ENCODE peak calls at places on chromosomes 16 and 17, in ten cellular contexts. One of them, this sample, is unnamed.

GRCh38 chr17:80986816-80987480 is 4.7 kb upstream of the CHMP6 start:
- DNase-seq in prostate gland: no peak
- DNase-seq in astrocyte of the cerebellum: no peak
- DNase-seq in fibroblast of pulmonary artery: no peak
- DNase-seq in GM13977: no peak
- DNase-seq in AG04450: no peak
- DNase-seq in B cell: no peak
- DNase-seq in neural progenitor cell: no peak
- DNase-seq in fibroblast of mammary gland: no peak
- DNase-seq in adrenal gland: peak; percentile 24
- DNase-seq in this sample: no peak

GRCh38 chr17:57296231-57296630 is 39.9 kb downstream of the MSI2 start:
- DNase-seq in AG04450: no peak
- DNase-seq in prostate gland: no peak
- DNase-seq in astrocyte of the cerebellum: no peak
- DNase-seq in GM13977: no peak
- DNase-seq in adrenal gland: no peak
- DNase-seq in neural progenitor cell: no peak
- DNase-seq in B cell: no peak
- DNase-seq in fibroblast of pulmonary artery: no peak
- DNase-seq in fibroblast of mammary gland: no peak
- DNase-seq in this sample: no peak

GRCh38 chr17:40106760-40107265 is 6.4 kb upstream of the NR1D1 start:
- DNase-seq in AG04450: no peak
- DNase-seq in fibroblast of mammary gland: no peak
- DNase-seq in astrocyte of the cerebellum: no peak
- DNase-seq in neural progenitor cell: peak; percentile 44
- DNase-seq in GM13977: no peak
- DNase-seq in B cell: no peak
- DNase-seq in adrenal gland: no peak
- DNase-seq in prostate gland: no peak
- DNase-seq in fibroblast of pulmonary artery: peak; percentile 31
- DNase-seq in this sample: no peak

GRCh38 chr17:18362509-18363020 is 785 bp downstream of the SHMT1 start:
- DNase-seq in B cell: peak; percentile 41
- DNase-seq in astrocyte of the cerebellum: peak; percentile 13
- DNase-seq in neural progenitor cell: peak; percentile 55
- DNase-seq in AG04450: no peak
- DNase-seq in GM13977: no peak
- DNase-seq in adrenal gland: peak; percentile 67
- DNase-seq in fibroblast of mammary gland: peak; percentile 58
- DNase-seq in prostate gland: peak; percentile 33
- DNase-seq in fibroblast of pulmonary artery: peak; percentile 11
- DNase-seq in this sample: no peak

GRCh38 chr16:3509470-3509928 is 8.7 kb downstream of the CLUAP1 start:
- DNase-seq in adrenal gland: no peak
- DNase-seq in astrocyte of the cerebellum: peak; percentile 15
- DNase-seq in AG04450: no peak
- DNase-seq in GM13977: no peak
- DNase-seq in neural progenitor cell: no peak
- DNase-seq in fibroblast of mammary gland: no peak
- DNase-seq in B cell: no peak
- DNase-seq in fibroblast of pulmonary artery: no peak
- DNase-seq in prostate gland: no peak
- DNase-seq in this sample: no peak

GRCh38 chr17:61155590-61156181 is 244.0 kb upstream of the TBX2 start:
- DNase-seq in fibroblast of pulmonary artery: no peak
- DNase-seq in B cell: no peak
- DNase-seq in adrenal gland: no peak
- DNase-seq in GM13977: no peak
- DNase-seq in neural progenitor cell: no peak
- DNase-seq in astrocyte of the cerebellum: no peak
- DNase-seq in prostate gland: no peak
- DNase-seq in fibroblast of mammary gland: no peak
- DNase-seq in AG04450: no peak
- DNase-seq in this sample: no peak

GRCh38 chr17:46878055-46878454 is 26.7 kb downstream of the WNT9B start:
- DNase-seq in GM13977: no peak
- DNase-seq in fibroblast of pulmonary artery: no peak
- DNase-seq in B cell: no peak
- DNase-seq in AG04450: no peak
- DNase-seq in adrenal gland: peak; percentile 49
- DNase-seq in prostate gland: no peak
- DNase-seq in neural progenitor cell: no peak
- DNase-seq in astrocyte of the cerebellum: no peak
- DNase-seq in fibroblast of mammary gland: no peak
- DNase-seq in this sample: no peak

GRCh38 chr16:49483651-49484451 is 110.2 kb downstream of the C16orf78 start:
- DNase-seq in neural progenitor cell: no peak
- DNase-seq in GM13977: no peak
- DNase-seq in adrenal gland: no peak
- DNase-seq in astrocyte of the cerebellum: no peak
- DNase-seq in fibroblast of mammary gland: no peak
- DNase-seq in fibroblast of pulmonary artery: no peak
- DNase-seq in AG04450: no peak
- DNase-seq in prostate gland: no peak
- DNase-seq in B cell: no peak
- DNase-seq in this sample: no peak

DNA sequence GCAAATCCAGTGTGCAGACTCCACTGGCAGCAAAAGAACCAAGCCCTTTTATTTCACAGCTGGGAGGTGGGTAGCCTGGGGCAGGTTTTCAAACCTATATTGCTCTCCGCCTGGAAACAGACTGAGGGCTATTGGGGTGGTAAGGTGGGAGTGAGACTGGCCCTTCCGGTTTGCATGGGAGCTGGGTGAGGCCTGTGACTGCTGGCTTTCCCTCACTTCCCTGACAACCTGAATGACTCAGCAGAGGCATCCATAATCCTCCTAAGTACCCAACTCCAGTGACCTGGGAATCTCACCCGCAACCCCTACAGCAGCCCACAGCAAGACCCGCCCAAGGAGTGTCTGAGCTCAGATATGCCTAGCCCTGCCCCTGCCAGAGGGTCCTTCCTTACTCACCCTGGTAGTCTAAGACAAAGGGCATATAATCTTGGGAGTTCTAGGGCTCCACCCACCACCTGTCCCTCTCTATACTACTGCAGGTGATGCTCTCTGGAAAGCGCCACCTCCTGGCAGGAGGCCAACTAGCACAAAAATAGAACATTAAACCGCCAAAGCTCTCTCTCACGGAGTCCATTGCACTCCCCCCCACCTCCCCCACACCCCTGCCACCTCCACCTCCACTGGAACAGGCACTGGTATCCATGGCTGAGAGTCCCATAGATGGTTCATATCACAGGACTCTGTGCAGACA is 602.0 kb upstream of the C16orf82 start:
- DNase-seq in astrocyte of the cerebellum: no peak
- DNase-seq in prostate gland: no peak
- DNase-seq in fibroblast of mammary gland: no peak
- DNase-seq in GM13977: no peak
- DNase-seq in B cell: no peak
- DNase-seq in fibroblast of pulmonary artery: no peak
- DNase-seq in adrenal gland: no peak
- DNase-seq in neural progenitor cell: no peak
- DNase-seq in AG04450: no peak
- DNase-seq in this sample: no peak
- TF ChIP-seq CTCF in astrocyte of the cerebellum: no peak
- TF ChIP-seq CTCF in prostate gland: no peak
- TF ChIP-seq CTCF in fibroblast of mammary gland: no peak
- TF ChIP-seq CTCF in GM13977: no peak
- TF ChIP-seq CTCF in B cell: no peak
- TF ChIP-seq CTCF in fibroblast of pulmonary artery: no peak
- TF ChIP-seq CTCF in adrenal gland: no peak
- TF ChIP-seq CTCF in neural progenitor cell: peak; percentile 25
- TF ChIP-seq CTCF in AG04450: no peak
- TF ChIP-seq CTCF in this sample: no peak

DNA sequence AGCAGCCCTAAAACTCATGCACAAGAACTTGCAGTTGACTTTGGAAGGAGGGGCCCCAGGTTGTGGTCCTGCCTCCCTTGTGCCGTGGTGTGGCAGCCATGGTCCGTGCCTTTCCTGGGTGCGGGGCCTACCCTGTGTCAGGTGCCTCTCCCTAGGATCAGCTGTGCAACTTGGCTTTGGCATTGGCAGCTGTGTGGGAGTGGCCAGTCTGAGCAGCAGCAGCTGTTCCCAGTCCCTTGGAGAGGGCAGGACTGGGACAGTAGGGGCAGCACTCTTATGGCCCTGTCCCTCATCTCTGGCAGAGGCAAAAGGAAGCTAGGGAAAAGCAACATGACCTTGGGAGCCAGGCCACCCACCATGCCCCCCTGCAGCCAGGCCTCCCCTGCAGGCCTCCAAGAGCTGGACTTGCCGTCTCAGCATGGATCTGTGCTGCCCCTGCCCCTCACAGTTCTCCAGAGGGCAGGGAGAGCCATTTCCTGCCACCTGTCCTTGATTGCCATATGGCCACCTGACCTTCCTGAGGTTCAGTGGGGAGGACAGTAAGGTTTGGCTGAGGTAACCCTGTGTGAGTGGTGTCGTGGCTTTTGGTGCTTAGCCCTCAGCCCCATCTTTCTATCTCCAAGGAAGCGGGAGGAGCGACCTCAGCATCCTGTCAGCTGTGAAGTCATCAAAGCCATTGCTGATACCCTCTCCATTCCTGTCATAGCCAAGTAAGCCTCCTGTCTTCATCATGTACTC is 15.5 kb upstream of the NFATC3 start:
- DNase-seq in B cell: no peak
- DNase-seq in prostate gland: no peak
- DNase-seq in AG04450: no peak
- DNase-seq in neural progenitor cell: no peak
- DNase-seq in GM13977: no peak
- DNase-seq in fibroblast of mammary gland: no peak
- DNase-seq in fibroblast of pulmonary artery: no peak
- DNase-seq in astrocyte of the cerebellum: no peak
- DNase-seq in adrenal gland: no peak
- DNase-seq in this sample: no peak
- TF ChIP-seq CTCF in B cell: no peak
- TF ChIP-seq CTCF in prostate gland: no peak
- TF ChIP-seq CTCF in AG04450: no peak
- TF ChIP-seq CTCF in neural progenitor cell: no peak
- TF ChIP-seq CTCF in GM13977: no peak
- TF ChIP-seq CTCF in fibroblast of mammary gland: no peak
- TF ChIP-seq CTCF in fibroblast of pulmonary artery: no peak
- TF ChIP-seq CTCF in astrocyte of the cerebellum: no peak
- TF ChIP-seq CTCF in adrenal gland: no peak
- TF ChIP-seq CTCF in this sample: no peak

DNA sequence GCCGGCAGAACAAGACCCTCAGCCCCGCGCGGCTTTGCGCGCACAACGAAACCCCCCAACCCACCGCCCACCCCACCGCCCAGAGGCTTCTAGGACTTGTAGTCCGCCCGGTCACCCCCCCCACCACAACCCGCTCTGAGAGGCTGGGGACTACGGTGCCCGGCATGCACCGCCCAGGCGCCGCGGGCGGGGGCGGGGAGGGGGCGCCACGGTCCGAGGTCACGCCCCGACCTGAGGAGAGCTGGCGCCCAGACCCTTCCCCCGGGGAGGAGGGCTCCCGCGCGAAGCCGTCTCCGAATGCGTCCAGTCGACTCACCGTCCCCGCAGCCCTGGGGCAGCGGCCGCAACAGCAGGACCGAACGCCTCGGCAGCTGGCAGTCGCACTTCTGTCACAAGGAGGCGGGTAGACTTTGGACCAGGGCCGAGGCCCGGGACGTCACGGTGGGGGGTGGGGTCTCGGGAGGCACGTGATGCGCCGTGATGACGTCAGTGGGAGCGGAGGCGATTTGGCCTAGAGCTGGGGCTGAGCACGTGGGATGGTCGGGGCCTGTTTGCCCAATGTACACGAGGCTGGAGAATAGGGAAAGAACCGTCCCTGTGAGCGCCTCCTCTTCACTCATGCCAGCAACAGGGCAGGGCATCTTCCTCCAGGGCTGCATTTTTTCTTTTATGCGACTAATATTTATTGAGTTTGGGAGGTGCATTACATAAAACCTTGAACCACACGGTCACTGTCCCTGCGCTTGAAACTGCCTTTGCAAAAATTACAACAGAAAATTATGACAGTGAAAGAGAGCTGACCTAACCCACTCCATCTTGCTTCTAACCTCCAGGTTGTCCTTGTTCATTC is at the start of gene CDIP1:
- DNase-seq in prostate gland: peak; percentile 96
- DNase-seq in B cell: peak; percentile 95
- DNase-seq in neural progenitor cell: peak; percentile 95
- DNase-seq in astrocyte of the cerebellum: peak; percentile 81
- DNase-seq in AG04450: peak; percentile 79
- DNase-seq in fibroblast of pulmonary artery: peak; percentile 97
- DNase-seq in fibroblast of mammary gland: peak; percentile 93
- DNase-seq in GM13977: peak; percentile 95
- DNase-seq in adrenal gland: peak; percentile 99
- DNase-seq in this sample: peak; percentile 91
- TF ChIP-seq CTCF in prostate gland: peak; percentile 46
- TF ChIP-seq CTCF in B cell: peak; percentile 24
- TF ChIP-seq CTCF in neural progenitor cell: peak; percentile 11
- TF ChIP-seq CTCF in astrocyte of the cerebellum: no peak
- TF ChIP-seq CTCF in AG04450: no peak
- TF ChIP-seq CTCF in fibroblast of pulmonary artery: no peak
- TF ChIP-seq CTCF in fibroblast of mammary gland: no peak
- TF ChIP-seq CTCF in GM13977: no peak
- TF ChIP-seq CTCF in adrenal gland: peak; percentile 16
- TF ChIP-seq CTCF in this sample: no peak

GRCh38 chr17:65998675-65999074 is 193.3 kb downstream of the CEP112 start:
- DNase-seq in GM13977: no peak
- DNase-seq in B cell: no peak
- DNase-seq in neural progenitor cell: no peak
- DNase-seq in astrocyte of the cerebellum: no peak
- DNase-seq in AG04450: no peak
- DNase-seq in fibroblast of pulmonary artery: no peak
- DNase-seq in fibroblast of mammary gland: no peak
- DNase-seq in adrenal gland: no peak
- DNase-seq in prostate gland: no peak
- DNase-seq in this sample: no peak

GRCh38 chr17:65988451-65988850 is 203.5 kb downstream of the CEP112 start:
- DNase-seq in prostate gland: no peak
- DNase-seq in B cell: no peak
- DNase-seq in fibroblast of pulmonary artery: no peak
- DNase-seq in fibroblast of mammary gland: no peak
- DNase-seq in GM13977: no peak
- DNase-seq in astrocyte of the cerebellum: no peak
- DNase-seq in AG04450: no peak
- DNase-seq in neural progenitor cell: no peak
- DNase-seq in adrenal gland: no peak
- DNase-seq in this sample: no peak

GRCh38 chr17:65990593-65990992 is 201.3 kb downstream of the CEP112 start:
- DNase-seq in fibroblast of mammary gland: no peak
- DNase-seq in GM13977: no peak
- DNase-seq in prostate gland: no peak
- DNase-seq in neural progenitor cell: no peak
- DNase-seq in adrenal gland: no peak
- DNase-seq in B cell: no peak
- DNase-seq in AG04450: no peak
- DNase-seq in fibroblast of pulmonary artery: no peak
- DNase-seq in astrocyte of the cerebellum: no peak
- DNase-seq in this sample: no peak

GRCh38 chr17:65994679-65995078 is 197.3 kb downstream of the CEP112 start:
- DNase-seq in astrocyte of the cerebellum: no peak
- DNase-seq in GM13977: no peak
- DNase-seq in AG04450: no peak
- DNase-seq in B cell: no peak
- DNase-seq in adrenal gland: no peak
- DNase-seq in neural progenitor cell: no peak
- DNase-seq in fibroblast of pulmonary artery: no peak
- DNase-seq in prostate gland: no peak
- DNase-seq in fibroblast of mammary gland: no peak
- DNase-seq in this sample: no peak

DNA sequence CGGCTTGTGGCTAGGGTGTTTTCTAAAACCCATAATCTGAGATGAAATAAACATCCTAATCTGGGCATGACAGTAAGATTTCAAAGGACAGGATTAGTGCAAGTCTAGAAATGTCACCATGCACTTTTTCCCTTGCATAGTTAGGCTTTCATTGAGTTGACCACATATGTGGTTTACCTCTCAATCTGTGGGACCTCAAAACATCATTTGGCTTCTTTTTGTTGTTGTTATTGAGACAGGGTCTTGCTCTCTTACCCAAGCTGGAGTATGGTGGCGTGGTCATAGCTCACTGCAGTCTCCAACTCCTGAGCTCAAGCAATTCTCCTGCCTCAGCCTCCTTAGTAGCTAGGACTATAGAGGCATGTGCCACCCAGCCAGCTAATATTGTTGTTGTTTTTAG is 197.8 kb downstream of the CEP112 start:
- DNase-seq in fibroblast of pulmonary artery: no peak
- DNase-seq in GM13977: no peak
- DNase-seq in neural progenitor cell: no peak
- DNase-seq in adrenal gland: no peak
- DNase-seq in AG04450: no peak
- DNase-seq in B cell: no peak
- DNase-seq in astrocyte of the cerebellum: no peak
- DNase-seq in fibroblast of mammary gland: no peak
- DNase-seq in prostate gland: no peak
- DNase-seq in this sample: no peak
- TF ChIP-seq CTCF in fibroblast of pulmonary artery: no peak
- TF ChIP-seq CTCF in GM13977: no peak
- TF ChIP-seq CTCF in neural progenitor cell: no peak
- TF ChIP-seq CTCF in adrenal gland: no peak
- TF ChIP-seq CTCF in AG04450: no peak
- TF ChIP-seq CTCF in B cell: no peak
- TF ChIP-seq CTCF in astrocyte of the cerebellum: no peak
- TF ChIP-seq CTCF in fibroblast of mammary gland: no peak
- TF ChIP-seq CTCF in prostate gland: no peak
- TF ChIP-seq CTCF in this sample: no peak